ENCODE peak calls at places on chromosome 9, in four cellular contexts. P, C, I and Q are unnamed samples.

GRCh38 chr9:127567119-127567897 is 44.8 kb upstream of the STXBP1 start:
- DNase-seq in P (no peak), C (peak; percentile 69), I (no peak), Q (peak; percentile 74)

GRCh38 chr9:112867275-112867991 is 23.2 kb downstream of the SLC46A2 start:
- DNase-seq in I (no peak), C (peak; percentile 87), P (peak; percentile 25), Q (peak; percentile 67)

GRCh38 chr9:118689280-118689679 is 680.0 kb downstream of the BRINP1 start:
- DNase-seq in I (no peak), P (no peak), C (no peak), Q (no peak)

GRCh38 chr9:93257808-93258331 is 73.9 kb downstream of the WNK2 start:
- DNase-seq in P (no peak), C (no peak), I (no peak), Q (no peak)

GRCh38 chr9:100011062-100011681 is 87.6 kb downstream of the ERP44 start:
- DNase-seq in I (peak; percentile 51), C (peak; percentile 65), P (peak; percentile 2), Q (peak; percentile 60)

GRCh38 chr9:119224431-119224830 is 144.8 kb downstream of the BRINP1 start:
- DNase-seq in C (no peak), P (no peak), I (no peak), Q (no peak)

GRCh38 chr9:2704504-2704903 is 12.8 kb upstream of the KCNV2 start:
- DNase-seq in P (no peak), I (no peak), C (no peak), Q (no peak)

GRCh38 chr9:111999319-111999718 is 102.7 kb downstream of the UGCG start:
- DNase-seq in C (no peak), I (no peak), P (no peak), Q (no peak)

GRCh38 chr9:91536211-91536691 is 112.6 kb upstream of the NFIL3 start:
- DNase-seq in C (peak; percentile 76), I (no peak), P (peak; percentile 57), Q (peak; percentile 63)

GRCh38 chr9:133687856-133688761 is 50.0 kb downstream of the SARDH start:
- DNase-seq in I (no peak), P (no peak), C (no peak), Q (no peak)

GRCh38 chr9:73327149-73327548 is 175.5 kb downstream of the ANXA1 start:
- DNase-seq in P (no peak), I (no peak), C (no peak), Q (no peak)

GRCh38 chr9:2284770-2285169 is 269.6 kb downstream of the SMARCA2 start:
- DNase-seq in I (no peak), P (no peak), C (no peak), Q (no peak)

GRCh38 chr9:80648336-80648735 is 1041.0 kb downstream of the TLE1 start:
- DNase-seq in C (peak; percentile 72), P (no peak), I (no peak), Q (peak; percentile 35)

GRCh38 chr9:121305269-121305994 is 37.5 kb downstream of the GSN start:
- DNase-seq in I (no peak), P (no peak), C (no peak), Q (no peak)

GRCh38 chr9:114205171-114206015 is 50.1 kb downstream of the COL27A1 start:
- DNase-seq in P (no peak), I (no peak), C (no peak), Q (no peak)

GRCh38 chr9:4579011-4579410 is 83.1 kb upstream of the PLPP6 start:
- DNase-seq in P (no peak), I (no peak), C (no peak), Q (no peak)

GRCh38 chr9:89617978-89618377 is 13.2 kb downstream of the GADD45G start:
- DNase-seq in P (no peak), C (no peak), I (no peak), Q (no peak)

GRCh38 chr9:124632077-124632621 is 125.0 kb upstream of the NR5A1 start:
- DNase-seq in P (no peak), C (peak; percentile 67), I (no peak), Q (peak; percentile 70)

GRCh38 chr9:8802242-8802641 is 1002.7 kb upstream of the DMAC1 start:
- DNase-seq in I (no peak), P (no peak), C (no peak), Q (peak; percentile 37)

GRCh38 chr9:3285365-3286161 is 240.2 kb downstream of the RFX3 start:
- DNase-seq in I (no peak), P (no peak), C (peak; percentile 4), Q (peak; percentile 0)

GRCh38 chr9:77857513-77858298 is 173.9 kb downstream of the GNAQ start:
- DNase-seq in I (no peak), P (no peak), C (no peak), Q (no peak)

GRCh38 chr9:114691046-114691955 is 9.3 kb upstream of the TEX48 start:
- DNase-seq in I (no peak), C (peak; percentile 98), P (peak; percentile 35), Q (peak; percentile 96)